ENCODE peak calls at places on chromosomes 6 and 20, in six cellular contexts. G is activated T-cell treated with anti-CD3 and anti-CD28 coated beads for 24 hours, D is pons, F is choroid plexus epithelial cell, J is MV-4-11, P is T-cell. R is an unnamed sample.

GRCh38 chr20:57391439-57392129 is 388 bp downstream of the RBM38 start:
- DNase-seq in G (peak; percentile 34), D (no peak), F (peak; percentile 12), J (no peak), P (no peak), R (no peak)

GRCh38 chr6:73743556-73743955 is 47.6 kb downstream of the CD109 start:
- DNase-seq in G (no peak), D (no peak), F (peak; percentile 46), J (peak; percentile 16), P (no peak), R (no peak)

GRCh38 chr6:45746046-45746445 is 269.6 kb downstream of the CLIC5 start:
- DNase-seq in G (no peak), D (no peak), F (peak; percentile 88), J (no peak), P (no peak), R (no peak)

GRCh38 chr6:118764766-118765165 is 113.4 kb upstream of the CEP85L start:
- DNase-seq in G (no peak), D (no peak), F (no peak), J (peak; percentile 36), P (no peak), R (no peak)

GRCh38 chr6:17027441-17027840 is 74.4 kb upstream of the STMND1 start:
- DNase-seq in G (no peak), D (no peak), F (no peak), J (no peak), P (no peak), R (no peak)

GRCh38 chr20:56515657-56516381 is 8.7 kb upstream of the FAM209A start:
- DNase-seq in G (no peak), D (peak; percentile 69), F (peak; percentile 62), J (peak; percentile 6), P (no peak), R (no peak)

GRCh38 chr6:3119040-3119723 is 671 bp downstream of the BPHL start:
- DNase-seq in G (no peak), D (peak; percentile 49), F (peak; percentile 50), J (no peak), P (no peak), R (no peak)

GRCh38 chr6:82878812-82879211 is 186.8 kb downstream of the UBE3D start:
- DNase-seq in G (no peak), D (no peak), F (peak; percentile 58), J (no peak), P (no peak), R (no peak)

GRCh38 chr20:57620999-57621398 is 773 bp upstream of the ZBP1 start:
- DNase-seq in G (no peak), D (no peak), F (no peak), J (no peak), P (no peak), R (no peak)

GRCh38 chr6:328184-328670 is 35.9 kb downstream of the DUSP22 start:
- DNase-seq in G (no peak), D (no peak), F (peak; percentile 92), J (no peak), P (no peak), R (peak; percentile 53)

GRCh38 chr6:22350109-22350508 is 53.3 kb upstream of the PRL start:
- DNase-seq in G (no peak), D (no peak), F (peak; percentile 52), J (no peak), P (no peak), R (no peak)

GRCh38 chr20:57215426-57215825 is 51.0 kb downstream of the BMP7 start:
- DNase-seq in G (no peak), D (no peak), F (no peak), J (no peak), P (no peak), R (no peak)

GRCh38 chr6:158808918-158809678 is 10.1 kb downstream of the EZR start:
- DNase-seq in G (no peak), D (no peak), F (no peak), J (no peak), P (peak; percentile 38), R (no peak)

GRCh38 chr20:48384147-48384818 is 443.5 kb downstream of the PREX1 start:
- DNase-seq in G (peak; percentile 2), D (no peak), F (no peak), J (no peak), P (no peak), R (no peak)

GRCh38 chr20:610130-611046 is at the start of gene TCF15:
- DNase-seq in G (peak; percentile 6), D (no peak), F (peak; percentile 12), J (peak; percentile 8), P (no peak), R (no peak)

GRCh38 chr6:617485-618100 is 39.3 kb downstream of the HUS1B start:
- DNase-seq in G (no peak), D (no peak), F (no peak), J (no peak), P (no peak), R (no peak)

GRCh38 chr6:158799051-158799792 is 19.9 kb downstream of the EZR start:
- DNase-seq in G (no peak), D (no peak), F (peak; percentile 21), J (no peak), P (no peak), R (no peak)

GRCh38 chr6:10733151-10733715 is 10.4 kb downstream of the TMEM14C start:
- DNase-seq in G (no peak), D (no peak), F (peak; percentile 15), J (no peak), P (no peak), R (no peak)

GRCh38 chr6:109454483-109455160 is 950 bp downstream of the MICAL1 start:
- DNase-seq in G (peak; percentile 52), D (peak; percentile 81), F (peak; percentile 52), J (peak; percentile 89), P (peak; percentile 81), R (no peak)

GRCh38 chr6:41371461-41371991 is 36.1 kb downstream of the NCR2 start:
- DNase-seq in G (no peak), D (no peak), F (peak; percentile 73), J (peak; percentile 44), P (no peak), R (no peak)

R was measured in kidney epithelial cell.